ENCODE peak calls at places on chromosomes 12 and 14, in four cellular contexts. P, V, Q and T are unnamed samples.

GRCh38 chr14:45252356-45253069 is 489 bp downstream of the MIS18BP1 start:
- DNase-seq in P (peak), V (no peak), Q (peak), T (no peak)

GRCh38 chr12:130557876-130558770 is 158.0 kb downstream of the RIMBP2 start:
- DNase-seq in P (peak), V (peak), Q (no peak), T (no peak)

GRCh38 chr12:28782812-28783211 is 366.3 kb upstream of the FAR2 start:
- DNase-seq in P (no peak), V (no peak), Q (no peak), T (no peak)

GRCh38 chr14:61754627-61755381 is 7.4 kb upstream of the SNAPC1 start:
- DNase-seq in P (no peak), V (no peak), Q (peak), T (no peak)

GRCh38 chr14:104937694-104938365 is 13.2 kb downstream of the PLD4 start:
- DNase-seq in P (no peak), V (no peak), Q (no peak), T (no peak)

GRCh38 chr14:78259831-78260230 is 89.7 kb downstream of the NRXN3 start:
- DNase-seq in P (no peak), V (no peak), Q (no peak), T (no peak)

GRCh38 chr14:73775339-73776193 is 61.4 kb upstream of the PNMA1 start:
- DNase-seq in P (no peak), V (no peak), Q (no peak), T (no peak)

GRCh38 chr14:21748869-21749303 is 75.3 kb upstream of the OR4E1 start:
- DNase-seq in P (peak), V (peak), Q (peak), T (no peak)

GRCh38 chr12:128920468-128920867 is 67.2 kb downstream of the GLT1D1 start:
- DNase-seq in P (peak), V (no peak), Q (peak), T (peak)

GRCh38 chr14:91229743-91230200 is 14.7 kb downstream of the GPR68 start:
- DNase-seq in P (no peak), V (peak), Q (peak), T (no peak)

GRCh38 chr12:126706300-126706699 is 1560.7 kb upstream of the TMEM132C start:
- DNase-seq in P (peak), V (no peak), Q (no peak), T (no peak)

GRCh38 chr14:27148143-27148542 is 550.3 kb upstream of the NOVA1 start:
- DNase-seq in P (no peak), V (no peak), Q (no peak), T (no peak)

GRCh38 chr12:109308534-109309440 is at the start of gene FOXN4:
- DNase-seq in P (peak), V (no peak), Q (no peak), T (no peak)

GRCh38 chr14:61877768-61878167 is 115.5 kb downstream of the SNAPC1 start:
- DNase-seq in P (no peak), V (no peak), Q (no peak), T (no peak)

GRCh38 chr14:96267336-96267735 is 11.3 kb downstream of the BDKRB1 start:
- DNase-seq in P (peak), V (no peak), Q (peak), T (peak)

GRCh38 chr12:105278043-105278697 is 42.2 kb upstream of the APPL2 start:
- DNase-seq in P (peak), V (no peak), Q (peak), T (no peak)

GRCh38 chr14:90717916-90718315 is 98.3 kb downstream of the TTC7B start:
- DNase-seq in P (no peak), V (no peak), Q (peak), T (no peak)

GRCh38 chr12:110270125-110270962 is 10.7 kb upstream of the ATP2A2 start:
- DNase-seq in P (peak), V (no peak), Q (peak), T (no peak)

GRCh38 chr14:24179961-24180726 is 8.3 kb downstream of the REC8 start:
- DNase-seq in P (peak), V (no peak), Q (peak), T (no peak)

GRCh38 chr14:104864267-104865068 is 600 bp upstream of the CEP170B start:
- DNase-seq in P (peak), V (peak), Q (no peak), T (no peak)

GRCh38 chr14:68364823-68365222 is 428.0 kb downstream of the ZFP36L1 start:
- DNase-seq in P (no peak), V (no peak), Q (no peak), T (peak)

GRCh38 chr14:76346391-76347160 is 29.4 kb upstream of the ESRRB start:
- DNase-seq in P (no peak), V (no peak), Q (no peak), T (no peak)

GRCh38 chr14:90318016-90318415 is 13.7 kb downstream of the NRDE2 start:
- DNase-seq in P (no peak), V (no peak), Q (no peak), T (no peak)

GRCh38 chr12:66168410-66168809 is 1.4 kb downstream of the TMBIM4 start:
- DNase-seq in P (no peak), V (no peak), Q (no peak), T (no peak)

GRCh38 chr12:89575405-89575804 is 49.6 kb upstream of the POC1B start:
- DNase-seq in P (no peak), V (no peak), Q (no peak), T (no peak)

GRCh38 chr14:63857467-63858030 is 4.7 kb downstream of the SYNE2 start:
- DNase-seq in P (no peak), V (no peak), Q (no peak), T (no peak)

GRCh38 chr12:95198914-95199313 is 18.4 kb downstream of the FGD6 start:
- DNase-seq in P (no peak), V (no peak), Q (no peak), T (no peak)

GRCh38 chr14:75636100-75636692 is 24.5 kb downstream of the ERG28 start:
- DNase-seq in P (no peak), V (no peak), Q (peak), T (no peak)

GRCh38 chr12:82099216-82099615 is 259.0 kb downstream of the CCDC59 start:
- DNase-seq in P (no peak), V (no peak), Q (no peak), T (peak)

GRCh38 chr14:24145219-24145618 is 1.2 kb downstream of the PSME2 start:
- DNase-seq in P (no peak), V (no peak), Q (no peak), T (no peak)

GRCh38 chr12:95582230-95583058 is 31.2 kb upstream of the USP44 start:
- DNase-seq in P (peak), V (no peak), Q (peak), T (no peak)

GRCh38 chr14:92473261-92473946 is 40.2 kb upstream of the RIN3 start:
- DNase-seq in P (no peak), V (peak), Q (peak), T (no peak)

DNA sequence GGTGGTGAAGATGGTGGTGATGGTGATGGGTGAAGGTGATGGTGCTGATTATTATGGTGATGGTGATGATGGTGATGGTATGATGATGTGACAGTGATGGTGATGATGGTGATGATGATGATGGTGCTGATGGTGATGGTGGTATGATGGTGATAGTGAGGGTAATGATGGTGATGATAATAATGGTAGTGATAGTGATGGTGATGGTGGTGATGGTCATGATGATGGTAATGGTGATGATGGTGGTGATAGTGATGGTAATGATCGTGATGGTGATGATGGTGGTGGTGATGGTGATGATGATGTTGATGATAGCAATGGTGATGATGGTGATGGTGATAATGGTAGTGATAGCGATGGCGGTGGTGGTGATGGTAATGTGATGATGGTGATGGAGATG is 197.9 kb upstream of the ALG10B start:
- DNase-seq in P (no peak), V (no peak), Q (no peak), T (no peak)
- TF ChIP-seq CTCF in P (no peak), V (no peak), Q (no peak), T (no peak)

GRCh38 chr12:47206450-47206830 is 126.7 kb upstream of the AMIGO2 start:
- DNase-seq in P (no peak), V (no peak), Q (no peak), T (no peak)
- H3K4me3 ChIP-seq in P (no peak), V (no peak), Q (no peak), T (no peak)

GRCh38 chr12:6330192-6330591 is 11.7 kb downstream of the TNFRSF1A start:
- DNase-seq in P (no peak), V (no peak), Q (no peak), T (no peak)

GRCh38 chr12:6333029-6333428 is 8.8 kb downstream of the TNFRSF1A start:
- DNase-seq in P (no peak), V (no peak), Q (no peak), T (no peak)

GRCh38 chr12:6329693-6330045 is 12.2 kb downstream of the TNFRSF1A start:
- DNase-seq in P (no peak), V (no peak), Q (no peak), T (no peak)

GRCh38 chr12:6332459-6332858 is 9.4 kb downstream of the TNFRSF1A start:
- DNase-seq in P (no peak), V (no peak), Q (peak), T (no peak)

GRCh38 chr12:6330999-6331714 is 10.7 kb downstream of the TNFRSF1A start:
- DNase-seq in P (no peak), V (no peak), Q (no peak), T (no peak)
- TF ChIP-seq CTCF in P (no peak), V (no peak), Q (no peak), T (no peak)

GRCh38 chr14:103177376-103177775 is 54.1 kb downstream of the TNFAIP2 start:
- DNase-seq in P (no peak), V (no peak), Q (no peak), T (no peak)
- H3K4me3 ChIP-seq in P (no peak), V (no peak), Q (no peak), T (no peak)

GRCh38 chr12:53192531-53193021 is 11.9 kb upstream of the CSAD start:
- DNase-seq in P (no peak), V (no peak), Q (no peak), T (no peak)

GRCh38 chr12:53191096-53191884 is 10.6 kb upstream of the CSAD start:
- DNase-seq in P (no peak), V (no peak), Q (no peak), T (no peak)

GRCh38 chr12:53191885-53192530 is 11.3 kb upstream of the CSAD start:
- DNase-seq in P (no peak), V (no peak), Q (no peak), T (no peak)

GRCh38 chr12:53193040-53193439 is 12.3 kb upstream of the CSAD start:
- DNase-seq in P (no peak), V (no peak), Q (no peak), T (no peak)

DNA sequence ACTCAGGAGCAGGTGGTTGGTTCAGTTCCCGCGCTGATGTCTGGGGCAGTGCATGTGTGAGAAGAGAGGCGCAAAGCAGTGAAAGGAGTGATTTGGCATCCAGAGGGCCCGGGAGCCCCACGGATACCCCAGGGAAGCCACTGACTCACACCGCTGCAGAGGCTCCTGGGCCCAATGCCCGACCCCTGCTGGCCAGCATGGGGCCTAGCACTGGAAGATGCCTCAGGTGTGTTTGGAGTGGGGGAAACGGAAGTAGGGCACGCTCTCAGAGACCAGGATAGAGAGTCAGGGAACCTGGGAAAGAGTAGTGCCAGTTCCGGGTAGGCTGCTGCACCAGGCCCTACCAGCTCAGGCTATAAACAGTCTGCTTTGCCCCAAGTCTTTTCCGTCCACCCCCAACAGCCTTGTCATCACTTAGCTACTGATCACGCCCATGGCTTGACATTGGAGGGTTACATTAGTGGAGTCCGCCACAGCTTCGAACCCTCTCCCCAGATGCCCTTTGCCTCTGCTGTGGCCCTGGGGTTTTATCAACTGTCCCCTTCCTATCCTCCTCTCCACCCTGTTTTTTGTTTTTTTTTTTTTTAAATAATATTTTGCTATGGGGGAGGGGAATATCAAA is 9.5 kb upstream of the CSAD start:
- DNase-seq in P (peak), V (peak), Q (peak), T (no peak)
- TF ChIP-seq CTCF in P (peak), V (peak), Q (peak), T (peak)

DNA sequence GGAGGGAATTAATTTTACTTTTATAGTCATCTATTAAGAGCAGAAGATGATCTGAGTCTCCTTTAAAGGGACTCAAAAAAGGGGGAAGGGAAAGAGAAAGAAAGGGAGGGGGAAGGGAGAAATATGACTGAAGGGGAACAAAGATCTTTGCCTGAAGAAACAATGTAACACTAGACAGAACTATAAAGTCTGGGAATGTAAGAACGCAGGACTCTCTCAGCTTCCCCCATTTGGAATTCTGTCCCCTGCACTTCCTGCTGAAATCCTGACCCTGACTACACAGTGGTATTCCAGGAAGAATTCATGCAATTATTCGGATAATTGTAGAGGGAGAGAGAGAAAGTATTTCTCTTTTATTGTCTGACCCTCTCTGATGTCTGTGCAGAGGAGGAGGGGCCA is 8.6 kb upstream of the HOXC11 start:
- DNase-seq in P (no peak), V (no peak), Q (no peak), T (no peak)
- H3K4me3 ChIP-seq in P (no peak), V (no peak), Q (no peak), T (no peak)

GRCh38 chr14:32014498-32014897 is 62.6 kb upstream of the ARHGAP5 start:
- DNase-seq in P (no peak), V (no peak), Q (no peak), T (no peak)

GRCh38 chr14:32012571-32012970 is 64.5 kb upstream of the ARHGAP5 start:
- DNase-seq in P (no peak), V (no peak), Q (no peak), T (no peak)

GRCh38 chr14:32012062-32012461 is 65.0 kb upstream of the ARHGAP5 start:
- DNase-seq in P (no peak), V (no peak), Q (no peak), T (no peak)

GRCh38 chr14:32011225-32011624 is 65.9 kb upstream of the ARHGAP5 start:
- DNase-seq in P (no peak), V (no peak), Q (peak), T (no peak)

GRCh38 chr14:32013083-32013482 is 64.0 kb upstream of the ARHGAP5 start:
- DNase-seq in P (no peak), V (no peak), Q (no peak), T (no peak)
- TF ChIP-seq CTCF in P (no peak), V (no peak), Q (no peak), T (no peak)

GRCh38 chr12:121578230-121579189 is 2.3 kb downstream of the KDM2B start:
- DNase-seq in P (no peak), V (peak), Q (peak), T (no peak)

GRCh38 chr12:121576851-121577391 is 3.9 kb downstream of the KDM2B start:
- DNase-seq in P (no peak), V (no peak), Q (peak), T (no peak)

GRCh38 chr12:121579190-121579791 is 1.5 kb downstream of the KDM2B start:
- DNase-seq in P (peak), V (peak), Q (peak), T (no peak)

GRCh38 chr12:121575952-121576615 is 4.7 kb downstream of the KDM2B start:
- DNase-seq in P (no peak), V (no peak), Q (peak), T (no peak)

DNA sequence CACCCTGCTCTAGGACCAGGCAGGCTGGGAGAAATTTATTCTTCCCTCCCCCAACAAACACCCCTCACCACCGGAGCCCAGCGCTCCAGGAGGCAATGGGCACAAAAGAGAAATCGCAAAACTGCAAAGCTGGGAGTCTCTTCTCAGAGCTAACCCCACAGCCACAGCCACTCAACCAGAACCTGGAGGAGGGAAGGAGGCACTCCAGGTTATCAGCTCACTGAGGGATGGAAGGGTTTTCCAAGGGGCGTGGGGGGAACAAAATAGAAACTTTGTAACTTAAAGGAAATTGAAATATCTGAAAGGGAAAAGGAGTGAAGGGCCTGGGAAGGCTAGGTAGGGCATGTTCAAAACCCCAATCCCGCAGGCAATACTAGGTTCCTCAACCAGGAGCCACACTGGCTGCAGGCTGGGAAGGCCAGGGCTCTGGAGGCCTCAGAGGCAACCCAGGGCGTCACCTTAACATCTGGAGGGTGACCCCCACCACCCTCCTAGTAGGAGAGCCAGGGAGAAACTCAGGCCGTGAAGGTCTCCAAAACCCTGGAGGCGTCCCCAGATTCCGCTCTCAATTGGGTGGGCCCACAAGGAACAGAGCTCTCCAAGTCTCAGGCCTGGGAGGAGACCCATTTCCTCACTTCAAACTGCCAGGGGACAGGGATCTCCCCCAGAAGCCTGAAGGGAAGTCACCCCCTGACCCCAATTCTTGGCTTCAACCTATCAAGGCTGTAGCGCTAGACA is 3.2 kb downstream of the KDM2B start:
- DNase-seq in P (no peak), V (no peak), Q (no peak), T (no peak)
- H3K4me3 ChIP-seq in P (no peak), V (no peak), Q (peak), T (no peak)

DNA sequence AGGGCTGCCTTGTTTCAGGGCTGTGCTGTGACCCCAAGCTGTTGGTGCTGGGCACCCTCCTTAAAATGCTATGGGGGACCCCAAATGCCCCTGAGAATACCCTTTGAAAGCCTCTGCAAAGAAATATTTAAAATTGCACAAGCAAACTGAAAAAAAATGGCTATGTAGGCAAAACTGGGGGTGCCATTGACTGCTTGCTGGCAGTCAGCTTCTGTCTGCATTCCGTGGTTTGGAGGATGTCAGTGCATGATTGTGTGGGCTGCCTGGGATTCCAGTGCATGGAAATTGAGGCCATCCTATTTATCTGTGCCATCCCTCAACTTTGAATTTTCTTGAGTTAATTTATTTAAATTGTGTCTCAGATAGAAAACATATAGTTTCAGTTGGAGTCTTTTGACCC is 113.7 kb upstream of the RTL1 start:
- DNase-seq in P (no peak), V (no peak), Q (peak), T (no peak)
- TF ChIP-seq CTCF in P (no peak), V (no peak), Q (no peak), T (no peak)